ENCODE peak calls at places on chromosomes 1 and 21, in eight cellular contexts. One of them, this sample, is unnamed.

GRCh38 chr1:169511339-169512028 is 25.7 kb upstream of the SLC19A2 start:
- DNase-seq in fibroblast of mammary gland: peak; percentile 95
- DNase-seq in keratinocyte: peak; percentile 46
- DNase-seq in AG04450: peak; percentile 29
- DNase-seq in neural progenitor cell: no peak
- DNase-seq in right lobe of liver: no peak
- DNase-seq in body of pancreas: no peak
- DNase-seq in heart left ventricle: peak; percentile 8
- DNase-seq in this sample: no peak

GRCh38 chr1:205077934-205078311 is 6.3 kb downstream of the TMEM81 start:
- DNase-seq in keratinocyte: no peak
- DNase-seq in AG04450: no peak
- DNase-seq in right lobe of liver: no peak
- DNase-seq in body of pancreas: no peak
- DNase-seq in fibroblast of mammary gland: peak; percentile 49
- DNase-seq in heart left ventricle: no peak
- DNase-seq in neural progenitor cell: no peak
- DNase-seq in this sample: no peak

GRCh38 chr1:200692321-200692720 is 22.6 kb upstream of the DDX59 start:
- DNase-seq in fibroblast of mammary gland: no peak
- DNase-seq in right lobe of liver: no peak
- DNase-seq in keratinocyte: no peak
- DNase-seq in body of pancreas: no peak
- DNase-seq in AG04450: no peak
- DNase-seq in heart left ventricle: no peak
- DNase-seq in neural progenitor cell: no peak
- DNase-seq in this sample: no peak

GRCh38 chr1:117634631-117635030 is 28.8 kb downstream of the TENT5C start:
- DNase-seq in keratinocyte: no peak
- DNase-seq in heart left ventricle: no peak
- DNase-seq in body of pancreas: no peak
- DNase-seq in fibroblast of mammary gland: no peak
- DNase-seq in neural progenitor cell: no peak
- DNase-seq in right lobe of liver: no peak
- DNase-seq in AG04450: no peak
- DNase-seq in this sample: no peak

GRCh38 chr1:202661136-202661845 is 49.0 kb downstream of the SYT2 start:
- DNase-seq in right lobe of liver: no peak
- DNase-seq in fibroblast of mammary gland: no peak
- DNase-seq in AG04450: no peak
- DNase-seq in heart left ventricle: no peak
- DNase-seq in keratinocyte: no peak
- DNase-seq in body of pancreas: peak; percentile 9
- DNase-seq in neural progenitor cell: no peak
- DNase-seq in this sample: no peak

GRCh38 chr1:182845379-182845778 is 6.2 kb downstream of the DHX9 start:
- DNase-seq in fibroblast of mammary gland: no peak
- DNase-seq in body of pancreas: no peak
- DNase-seq in neural progenitor cell: no peak
- DNase-seq in right lobe of liver: no peak
- DNase-seq in heart left ventricle: no peak
- DNase-seq in keratinocyte: no peak
- DNase-seq in AG04450: no peak
- DNase-seq in this sample: no peak

GRCh38 chr1:156874142-156874541 is 13.5 kb downstream of the NTRK1 start:
- DNase-seq in body of pancreas: no peak
- DNase-seq in keratinocyte: no peak
- DNase-seq in right lobe of liver: no peak
- DNase-seq in fibroblast of mammary gland: no peak
- DNase-seq in neural progenitor cell: no peak
- DNase-seq in heart left ventricle: no peak
- DNase-seq in AG04450: no peak
- DNase-seq in this sample: no peak

GRCh38 chr21:34992736-34993135 is 56.4 kb downstream of the RUNX1 start:
- DNase-seq in right lobe of liver: no peak
- DNase-seq in keratinocyte: no peak
- DNase-seq in AG04450: no peak
- DNase-seq in heart left ventricle: no peak
- DNase-seq in fibroblast of mammary gland: peak; percentile 40
- DNase-seq in neural progenitor cell: no peak
- DNase-seq in body of pancreas: peak; percentile 24
- DNase-seq in this sample: no peak

GRCh38 chr21:38140192-38140905 is 116.4 kb upstream of the KCNJ15 start:
- DNase-seq in neural progenitor cell: peak; percentile 11
- DNase-seq in body of pancreas: peak; percentile 68
- DNase-seq in heart left ventricle: no peak
- DNase-seq in right lobe of liver: peak; percentile 91
- DNase-seq in keratinocyte: no peak
- DNase-seq in fibroblast of mammary gland: peak; percentile 47
- DNase-seq in AG04450: no peak
- DNase-seq in this sample: no peak

GRCh38 chr1:223175032-223175431 is 32.0 kb upstream of the TLR5 start:
- DNase-seq in heart left ventricle: no peak
- DNase-seq in fibroblast of mammary gland: no peak
- DNase-seq in AG04450: no peak
- DNase-seq in body of pancreas: peak; percentile 49
- DNase-seq in keratinocyte: no peak
- DNase-seq in neural progenitor cell: peak; percentile 58
- DNase-seq in right lobe of liver: peak; percentile 69
- DNase-seq in this sample: no peak

GRCh38 chr1:41426201-41426890 is 58.1 kb downstream of the EDN2 start:
- DNase-seq in body of pancreas: no peak
- DNase-seq in heart left ventricle: no peak
- DNase-seq in AG04450: no peak
- DNase-seq in fibroblast of mammary gland: no peak
- DNase-seq in neural progenitor cell: no peak
- DNase-seq in right lobe of liver: no peak
- DNase-seq in keratinocyte: no peak
- DNase-seq in this sample: no peak

GRCh38 chr1:38031513-38031866 is 15.1 kb downstream of the POU3F1 start:
- DNase-seq in right lobe of liver: no peak
- DNase-seq in AG04450: no peak
- DNase-seq in fibroblast of mammary gland: no peak
- DNase-seq in neural progenitor cell: no peak
- DNase-seq in heart left ventricle: no peak
- DNase-seq in body of pancreas: no peak
- DNase-seq in keratinocyte: no peak
- DNase-seq in this sample: no peak

GRCh38 chr1:53585116-53585515 is 125.9 kb downstream of the DMRTB1 start:
- DNase-seq in fibroblast of mammary gland: peak; percentile 17
- DNase-seq in heart left ventricle: no peak
- DNase-seq in keratinocyte: no peak
- DNase-seq in AG04450: peak; percentile 44
- DNase-seq in body of pancreas: no peak
- DNase-seq in neural progenitor cell: no peak
- DNase-seq in right lobe of liver: peak; percentile 17
- DNase-seq in this sample: no peak

GRCh38 chr1:211352465-211352864 is 25.8 kb downstream of the TRAF5 start:
- DNase-seq in heart left ventricle: no peak
- DNase-seq in fibroblast of mammary gland: no peak
- DNase-seq in right lobe of liver: no peak
- DNase-seq in AG04450: no peak
- DNase-seq in body of pancreas: no peak
- DNase-seq in neural progenitor cell: no peak
- DNase-seq in keratinocyte: no peak
- DNase-seq in this sample: no peak

GRCh38 chr1:74811421-74812179 is 78.6 kb downstream of the TYW3 start:
- DNase-seq in keratinocyte: no peak
- DNase-seq in fibroblast of mammary gland: no peak
- DNase-seq in AG04450: no peak
- DNase-seq in neural progenitor cell: no peak
- DNase-seq in right lobe of liver: no peak
- DNase-seq in heart left ventricle: no peak
- DNase-seq in body of pancreas: no peak
- DNase-seq in this sample: no peak

DNA sequence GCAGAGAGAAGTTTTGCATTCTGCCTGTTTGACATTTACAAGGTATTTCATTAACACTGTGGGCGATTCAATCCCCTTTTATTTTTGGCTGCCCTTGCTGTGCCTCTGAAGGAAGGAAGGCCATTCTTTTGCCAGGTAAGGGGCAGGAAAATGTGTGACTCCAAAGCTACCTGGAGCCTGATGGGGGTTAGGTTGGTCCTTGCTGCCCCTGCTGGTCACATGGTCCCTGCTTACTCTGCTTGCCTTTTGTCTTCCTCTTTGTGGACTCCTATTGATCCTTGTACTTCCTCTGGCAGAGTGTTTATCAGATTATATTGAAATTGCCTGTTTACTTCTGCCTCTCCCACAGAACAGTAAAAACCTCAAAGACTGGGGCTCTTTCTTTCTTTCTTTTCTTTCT is 65.7 kb downstream of the ST6GALNAC3 start:
- DNase-seq in heart left ventricle: no peak
- DNase-seq in neural progenitor cell: no peak
- DNase-seq in AG04450: no peak
- DNase-seq in fibroblast of mammary gland: no peak
- DNase-seq in body of pancreas: no peak
- DNase-seq in right lobe of liver: no peak
- DNase-seq in keratinocyte: no peak
- DNase-seq in this sample: no peak
- TF ChIP-seq CTCF in heart left ventricle: no peak
- TF ChIP-seq CTCF in neural progenitor cell: peak; percentile 23
- TF ChIP-seq CTCF in AG04450: no peak
- TF ChIP-seq CTCF in fibroblast of mammary gland: no peak
- TF ChIP-seq CTCF in body of pancreas: no peak
- TF ChIP-seq CTCF in right lobe of liver: no peak
- TF ChIP-seq CTCF in keratinocyte: no peak
- TF ChIP-seq CTCF in this sample: no peak

GRCh38 chr1:167094690-167095089 is 815 bp downstream of the STYXL2 start:
- DNase-seq in heart left ventricle: peak; percentile 30
- DNase-seq in right lobe of liver: no peak
- DNase-seq in body of pancreas: no peak
- DNase-seq in AG04450: no peak
- DNase-seq in keratinocyte: no peak
- DNase-seq in neural progenitor cell: no peak
- DNase-seq in fibroblast of mammary gland: no peak
- DNase-seq in this sample: no peak
- H3K4me3 ChIP-seq in heart left ventricle: peak overlapping the region; percentile 54
- H3K4me3 ChIP-seq in right lobe of liver: no peak overlapping the region
- H3K4me3 ChIP-seq in body of pancreas: no peak overlapping the region
- H3K4me3 ChIP-seq in AG04450: no peak overlapping the region
- H3K4me3 ChIP-seq in keratinocyte: no peak overlapping the region
- H3K4me3 ChIP-seq in neural progenitor cell: no peak overlapping the region
- H3K4me3 ChIP-seq in fibroblast of mammary gland: no peak overlapping the region
- H3K4me3 ChIP-seq in this sample: no peak overlapping the region

GRCh38 chr1:34872133-34872503 is 12.6 kb upstream of the SMIM12 start:
- DNase-seq in body of pancreas: no peak
- DNase-seq in right lobe of liver: no peak
- DNase-seq in keratinocyte: no peak
- DNase-seq in neural progenitor cell: no peak
- DNase-seq in AG04450: no peak
- DNase-seq in heart left ventricle: no peak
- DNase-seq in fibroblast of mammary gland: no peak
- DNase-seq in this sample: no peak
- TF ChIP-seq CTCF in body of pancreas: no peak
- TF ChIP-seq CTCF in right lobe of liver: no peak
- TF ChIP-seq CTCF in keratinocyte: no peak
- TF ChIP-seq CTCF in neural progenitor cell: no peak
- TF ChIP-seq CTCF in AG04450: no peak
- TF ChIP-seq CTCF in heart left ventricle: no peak
- TF ChIP-seq CTCF in fibroblast of mammary gland: no peak
- TF ChIP-seq CTCF in this sample: no peak

DNA sequence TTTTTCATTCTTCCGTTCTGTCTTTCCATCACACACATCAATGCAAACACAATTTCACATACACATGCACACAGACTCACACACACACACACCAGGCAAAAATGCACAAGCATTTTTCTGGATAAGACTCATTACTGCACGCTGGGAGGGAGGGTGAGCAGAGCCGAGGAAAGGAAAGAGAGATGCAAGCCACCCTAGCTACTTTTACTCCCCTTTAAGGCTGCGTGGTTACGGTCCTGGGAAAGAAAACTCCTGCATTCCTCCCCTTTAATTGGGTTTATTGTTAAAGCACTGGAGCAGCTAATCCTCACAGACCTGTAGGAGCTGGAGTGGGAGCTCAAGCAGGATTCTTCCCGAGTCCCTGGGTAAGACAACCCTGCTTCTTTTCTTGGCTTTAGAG is at the start of gene CAMK1G:
- DNase-seq in keratinocyte: no peak
- DNase-seq in fibroblast of mammary gland: peak; percentile 39
- DNase-seq in heart left ventricle: no peak
- DNase-seq in body of pancreas: no peak
- DNase-seq in neural progenitor cell: peak; percentile 88
- DNase-seq in AG04450: peak; percentile 54
- DNase-seq in right lobe of liver: no peak
- DNase-seq in this sample: peak; percentile 90
- H3K4me3 ChIP-seq in keratinocyte: no peak within 1 kb of the TSS
- H3K4me3 ChIP-seq in fibroblast of mammary gland: no peak within 1 kb of the TSS
- H3K4me3 ChIP-seq in heart left ventricle: no peak within 1 kb of the TSS
- H3K4me3 ChIP-seq in body of pancreas: no peak within 1 kb of the TSS
- H3K4me3 ChIP-seq in neural progenitor cell: peak within 1 kb of the TSS; percentile 64
- H3K4me3 ChIP-seq in AG04450: peak within 1 kb of the TSS; percentile 57
- H3K4me3 ChIP-seq in right lobe of liver: no peak within 1 kb of the TSS
- H3K4me3 ChIP-seq in this sample: peak within 1 kb of the TSS; percentile 64

GRCh38 chr21:45640888-45641479 is 2.5 kb upstream of the PCBP3 start:
- DNase-seq in body of pancreas: no peak
- DNase-seq in AG04450: no peak
- DNase-seq in heart left ventricle: peak; percentile 35
- DNase-seq in fibroblast of mammary gland: peak; percentile 72
- DNase-seq in keratinocyte: no peak
- DNase-seq in neural progenitor cell: peak; percentile 66
- DNase-seq in right lobe of liver: no peak
- DNase-seq in this sample: peak; percentile 86
- TF ChIP-seq CTCF in body of pancreas: no peak
- TF ChIP-seq CTCF in AG04450: peak; percentile 12
- TF ChIP-seq CTCF in heart left ventricle: no peak
- TF ChIP-seq CTCF in fibroblast of mammary gland: peak; percentile 24
- TF ChIP-seq CTCF in keratinocyte: no peak
- TF ChIP-seq CTCF in neural progenitor cell: no peak
- TF ChIP-seq CTCF in right lobe of liver: no peak
- TF ChIP-seq CTCF in this sample: no peak